ENCODE peak calls at places on chromosomes 2 and 18, in five cellular contexts. One of them, this sample, is unnamed.

GRCh38 chr2:19714926-19715325 is 186.9 kb downstream of the TTC32 start:
- DNase-seq in activated CD8-positive, alpha-beta T cell treated with anti-CD3 and anti-CD28 coated beads for 36 hours: no peak
- DNase-seq in adrenal gland: no peak
- DNase-seq in HFFc6: no peak
- DNase-seq in GM12878: no peak
- DNase-seq in this sample: no peak

GRCh38 chr2:41917587-41917986 is 130.2 kb upstream of the PKDCC start:
- DNase-seq in activated CD8-positive, alpha-beta T cell treated with anti-CD3 and anti-CD28 coated beads for 36 hours: no peak
- DNase-seq in adrenal gland: no peak
- DNase-seq in HFFc6: no peak
- DNase-seq in GM12878: no peak
- DNase-seq in this sample: no peak

GRCh38 chr2:109232909-109233308 is 103.9 kb downstream of the SH3RF3 start:
- DNase-seq in activated CD8-positive, alpha-beta T cell treated with anti-CD3 and anti-CD28 coated beads for 36 hours: no peak
- DNase-seq in adrenal gland: no peak
- DNase-seq in HFFc6: no peak
- DNase-seq in GM12878: no peak
- DNase-seq in this sample: no peak

GRCh38 chr18:58856881-58857280 is 7.8 kb upstream of the ZNF532 start:
- DNase-seq in activated CD8-positive, alpha-beta T cell treated with anti-CD3 and anti-CD28 coated beads for 36 hours: no peak
- DNase-seq in adrenal gland: no peak
- DNase-seq in HFFc6: peak; percentile 58
- DNase-seq in GM12878: no peak
- DNase-seq in this sample: no peak

GRCh38 chr2:129923265-129924141 is 56.0 kb upstream of the RAB6C start:
- DNase-seq in activated CD8-positive, alpha-beta T cell treated with anti-CD3 and anti-CD28 coated beads for 36 hours: peak; percentile 41
- DNase-seq in adrenal gland: peak; percentile 26
- DNase-seq in HFFc6: peak; percentile 28
- DNase-seq in GM12878: no peak
- DNase-seq in this sample: peak; percentile 82

GRCh38 chr2:69597843-69598610 is 45.5 kb downstream of the AAK1 start:
- DNase-seq in activated CD8-positive, alpha-beta T cell treated with anti-CD3 and anti-CD28 coated beads for 36 hours: no peak
- DNase-seq in adrenal gland: no peak
- DNase-seq in HFFc6: no peak
- DNase-seq in GM12878: no peak
- DNase-seq in this sample: no peak

GRCh38 chr2:42096869-42097591 is 49.2 kb downstream of the PKDCC start:
- DNase-seq in activated CD8-positive, alpha-beta T cell treated with anti-CD3 and anti-CD28 coated beads for 36 hours: no peak
- DNase-seq in adrenal gland: no peak
- DNase-seq in HFFc6: no peak
- DNase-seq in GM12878: no peak
- DNase-seq in this sample: no peak

GRCh38 chr2:237734905-237735623 is 63.5 kb upstream of the RBM44 start:
- DNase-seq in activated CD8-positive, alpha-beta T cell treated with anti-CD3 and anti-CD28 coated beads for 36 hours: no peak
- DNase-seq in adrenal gland: no peak
- DNase-seq in HFFc6: no peak
- DNase-seq in GM12878: no peak
- DNase-seq in this sample: peak; percentile 70

GRCh38 chr18:57715671-57716070 is 87.4 kb downstream of the ATP8B1 start:
- DNase-seq in activated CD8-positive, alpha-beta T cell treated with anti-CD3 and anti-CD28 coated beads for 36 hours: no peak
- DNase-seq in adrenal gland: no peak
- DNase-seq in HFFc6: no peak
- DNase-seq in GM12878: no peak
- DNase-seq in this sample: no peak

GRCh38 chr2:235556086-235556485 is 62.2 kb downstream of the AGAP1 start:
- DNase-seq in activated CD8-positive, alpha-beta T cell treated with anti-CD3 and anti-CD28 coated beads for 36 hours: no peak
- DNase-seq in adrenal gland: no peak
- DNase-seq in HFFc6: no peak
- DNase-seq in GM12878: no peak
- DNase-seq in this sample: no peak

GRCh38 chr2:898319-898718 is 52.3 kb upstream of the SNTG2 start:
- DNase-seq in activated CD8-positive, alpha-beta T cell treated with anti-CD3 and anti-CD28 coated beads for 36 hours: no peak
- DNase-seq in adrenal gland: no peak
- DNase-seq in HFFc6: no peak
- DNase-seq in GM12878: no peak
- DNase-seq in this sample: peak; percentile 56

GRCh38 chr2:177633111-177633510 is 240.5 kb downstream of the AGPS start:
- DNase-seq in activated CD8-positive, alpha-beta T cell treated with anti-CD3 and anti-CD28 coated beads for 36 hours: no peak
- DNase-seq in adrenal gland: no peak
- DNase-seq in HFFc6: no peak
- DNase-seq in GM12878: no peak
- DNase-seq in this sample: no peak

GRCh38 chr2:23249348-23249747 is 135.6 kb upstream of the KLHL29 start:
- DNase-seq in activated CD8-positive, alpha-beta T cell treated with anti-CD3 and anti-CD28 coated beads for 36 hours: no peak
- DNase-seq in adrenal gland: no peak
- DNase-seq in HFFc6: no peak
- DNase-seq in GM12878: no peak
- DNase-seq in this sample: no peak

GRCh38 chr18:74963820-74964446 is 245.0 kb downstream of the PTGR3 start:
- DNase-seq in activated CD8-positive, alpha-beta T cell treated with anti-CD3 and anti-CD28 coated beads for 36 hours: no peak
- DNase-seq in adrenal gland: peak; percentile 28
- DNase-seq in HFFc6: peak; percentile 33
- DNase-seq in GM12878: no peak
- DNase-seq in this sample: no peak

GRCh38 chr2:59276033-59276432 is 1034.9 kb upstream of the FANCL start:
- DNase-seq in activated CD8-positive, alpha-beta T cell treated with anti-CD3 and anti-CD28 coated beads for 36 hours: peak; percentile 4
- DNase-seq in adrenal gland: no peak
- DNase-seq in HFFc6: no peak
- DNase-seq in GM12878: no peak
- DNase-seq in this sample: no peak

GRCh38 chr18:77001979-77002378 is 130.6 kb downstream of the MBP start:
- DNase-seq in activated CD8-positive, alpha-beta T cell treated with anti-CD3 and anti-CD28 coated beads for 36 hours: no peak
- DNase-seq in adrenal gland: no peak
- DNase-seq in HFFc6: no peak
- DNase-seq in GM12878: no peak
- DNase-seq in this sample: no peak

GRCh38 chr2:235876099-235876679 is 292.0 kb downstream of the GBX2 start:
- DNase-seq in activated CD8-positive, alpha-beta T cell treated with anti-CD3 and anti-CD28 coated beads for 36 hours: no peak
- DNase-seq in adrenal gland: no peak
- DNase-seq in HFFc6: no peak
- DNase-seq in GM12878: no peak
- DNase-seq in this sample: no peak

GRCh38 chr2:96153991-96154431 is 8.8 kb upstream of the DUSP2 start:
- DNase-seq in activated CD8-positive, alpha-beta T cell treated with anti-CD3 and anti-CD28 coated beads for 36 hours: no peak
- DNase-seq in adrenal gland: no peak
- DNase-seq in HFFc6: no peak
- DNase-seq in GM12878: no peak
- DNase-seq in this sample: no peak

DNA sequence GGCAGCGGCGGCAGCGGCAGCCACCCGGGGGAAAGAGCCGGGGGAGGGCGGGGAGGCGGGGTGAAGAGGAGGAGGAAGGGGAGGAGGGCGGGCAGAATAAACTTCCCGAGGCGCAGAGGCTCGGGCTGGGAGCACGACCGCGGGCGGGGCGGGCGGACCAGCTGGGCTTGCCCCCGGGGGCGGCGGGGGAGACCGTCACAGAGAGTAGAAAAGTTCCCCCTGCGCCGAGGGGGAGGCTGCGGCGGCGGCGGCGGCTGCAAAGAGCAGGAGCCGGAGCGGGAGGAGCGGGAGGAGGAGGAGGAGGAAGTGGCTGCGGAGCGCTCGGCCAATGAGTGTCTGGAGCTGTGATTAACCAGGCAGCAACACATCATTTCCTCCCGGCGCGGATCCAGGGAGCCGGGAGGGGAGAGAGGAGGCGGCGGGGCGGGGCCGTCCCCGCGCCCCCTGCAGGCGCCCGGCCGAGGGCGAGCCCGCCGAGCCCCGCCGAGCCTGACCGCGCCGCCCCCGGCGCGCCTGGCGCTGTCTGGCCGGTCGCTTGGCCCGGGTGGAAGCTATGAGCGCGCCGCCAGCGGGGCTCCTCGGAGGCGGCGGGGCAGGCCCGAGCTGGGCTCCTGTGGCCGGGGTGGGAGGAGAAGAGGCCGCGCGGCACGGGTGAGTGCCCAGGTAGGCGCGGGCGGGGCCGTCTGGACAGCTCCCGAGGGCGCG is at the start of gene ACVR1:
- DNase-seq in activated CD8-positive, alpha-beta T cell treated with anti-CD3 and anti-CD28 coated beads for 36 hours: peak; percentile 89
- DNase-seq in adrenal gland: peak; percentile 98
- DNase-seq in HFFc6: peak; percentile 96
- DNase-seq in GM12878: no peak
- DNase-seq in this sample: peak; percentile 97
- TF ChIP-seq CTCF in activated CD8-positive, alpha-beta T cell treated with anti-CD3 and anti-CD28 coated beads for 36 hours: no peak
- TF ChIP-seq CTCF in adrenal gland: peak; percentile 26
- TF ChIP-seq CTCF in HFFc6: peak; percentile 45
- TF ChIP-seq CTCF in GM12878: peak; percentile 14
- TF ChIP-seq CTCF in this sample: peak; percentile 45

GRCh38 chr18:42730272-42730671 is 385.2 kb downstream of the RIT2 start:
- DNase-seq in activated CD8-positive, alpha-beta T cell treated with anti-CD3 and anti-CD28 coated beads for 36 hours: no peak
- DNase-seq in adrenal gland: no peak
- DNase-seq in HFFc6: no peak
- DNase-seq in GM12878: no peak
- DNase-seq in this sample: no peak
- TF ChIP-seq CTCF in activated CD8-positive, alpha-beta T cell treated with anti-CD3 and anti-CD28 coated beads for 36 hours: no peak
- TF ChIP-seq CTCF in adrenal gland: no peak
- TF ChIP-seq CTCF in HFFc6: peak; percentile 19
- TF ChIP-seq CTCF in GM12878: no peak
- TF ChIP-seq CTCF in this sample: no peak

DNA sequence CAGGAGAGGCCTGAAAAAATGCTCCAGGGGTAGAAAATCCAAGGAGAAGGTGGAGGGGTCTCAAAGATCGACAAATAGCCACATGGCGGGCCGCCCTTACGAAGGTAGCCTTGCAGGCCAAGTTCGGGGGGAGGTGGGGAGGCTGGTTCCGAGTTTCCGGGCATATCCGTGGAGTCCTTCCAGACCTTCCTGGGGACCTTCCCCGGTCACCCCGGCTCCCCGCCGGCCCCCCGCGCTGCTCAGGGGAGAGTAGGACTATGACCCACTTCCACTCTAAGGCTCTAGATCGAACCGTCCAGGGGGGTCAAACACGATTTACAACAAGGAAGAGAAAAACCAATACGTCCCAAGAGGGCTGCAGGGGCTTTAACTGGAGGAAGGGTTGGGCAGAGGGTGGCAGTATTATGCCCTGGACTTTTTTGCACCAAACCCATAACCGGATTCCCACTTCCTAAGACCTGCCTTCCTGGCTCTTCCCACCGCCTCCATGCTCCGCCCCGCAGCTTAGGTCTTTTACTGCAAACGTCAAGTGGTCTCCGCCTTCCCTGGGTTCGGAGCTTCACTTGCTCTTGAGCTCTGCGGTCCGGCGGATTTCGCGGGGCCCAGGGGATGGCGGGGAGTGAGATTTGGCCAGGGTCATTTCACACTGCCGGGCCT is 789 bp upstream of the LYPD6 start:
- DNase-seq in activated CD8-positive, alpha-beta T cell treated with anti-CD3 and anti-CD28 coated beads for 36 hours: no peak
- DNase-seq in adrenal gland: peak; percentile 27
- DNase-seq in HFFc6: peak; percentile 48
- DNase-seq in GM12878: no peak
- DNase-seq in this sample: no peak
- TF ChIP-seq CTCF in activated CD8-positive, alpha-beta T cell treated with anti-CD3 and anti-CD28 coated beads for 36 hours: no peak
- TF ChIP-seq CTCF in adrenal gland: no peak
- TF ChIP-seq CTCF in HFFc6: no peak
- TF ChIP-seq CTCF in GM12878: no peak
- TF ChIP-seq CTCF in this sample: peak; percentile 29

GRCh38 chr2:221911316-221911715 is 339.2 kb upstream of the EPHA4 start:
- DNase-seq in activated CD8-positive, alpha-beta T cell treated with anti-CD3 and anti-CD28 coated beads for 36 hours: no peak
- DNase-seq in adrenal gland: no peak
- DNase-seq in HFFc6: no peak
- DNase-seq in GM12878: no peak
- DNase-seq in this sample: no peak

GRCh38 chr2:221911890-221912289 is 339.8 kb upstream of the EPHA4 start:
- DNase-seq in activated CD8-positive, alpha-beta T cell treated with anti-CD3 and anti-CD28 coated beads for 36 hours: no peak
- DNase-seq in adrenal gland: no peak
- DNase-seq in HFFc6: no peak
- DNase-seq in GM12878: no peak
- DNase-seq in this sample: no peak

GRCh38 chr2:221914334-221914733 is 342.2 kb upstream of the EPHA4 start:
- DNase-seq in activated CD8-positive, alpha-beta T cell treated with anti-CD3 and anti-CD28 coated beads for 36 hours: no peak
- DNase-seq in adrenal gland: no peak
- DNase-seq in HFFc6: no peak
- DNase-seq in GM12878: no peak
- DNase-seq in this sample: no peak

DNA sequence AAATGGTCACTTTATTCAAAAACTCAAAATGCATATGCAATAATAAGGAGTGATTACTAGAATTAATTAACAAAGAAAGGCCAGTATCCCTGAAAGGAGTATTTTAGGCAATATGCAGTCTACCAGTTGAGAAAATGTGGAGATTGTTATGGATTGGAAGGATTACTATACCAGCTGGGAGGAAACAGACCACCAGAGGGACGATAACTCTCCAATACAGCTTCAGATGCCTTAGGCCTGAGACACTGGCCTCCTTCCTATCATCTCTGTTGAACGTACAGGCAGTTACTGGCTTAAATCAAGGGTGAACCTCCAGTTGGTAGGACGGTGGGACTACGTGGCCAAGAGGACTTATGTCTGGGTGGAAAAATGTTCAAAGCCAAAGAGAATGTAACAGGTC is 336.4 kb upstream of the EPHA4 start:
- DNase-seq in activated CD8-positive, alpha-beta T cell treated with anti-CD3 and anti-CD28 coated beads for 36 hours: no peak
- DNase-seq in adrenal gland: no peak
- DNase-seq in HFFc6: no peak
- DNase-seq in GM12878: no peak
- DNase-seq in this sample: no peak
- TF ChIP-seq CTCF in activated CD8-positive, alpha-beta T cell treated with anti-CD3 and anti-CD28 coated beads for 36 hours: no peak
- TF ChIP-seq CTCF in adrenal gland: no peak
- TF ChIP-seq CTCF in HFFc6: no peak
- TF ChIP-seq CTCF in GM12878: no peak
- TF ChIP-seq CTCF in this sample: no peak

DNA sequence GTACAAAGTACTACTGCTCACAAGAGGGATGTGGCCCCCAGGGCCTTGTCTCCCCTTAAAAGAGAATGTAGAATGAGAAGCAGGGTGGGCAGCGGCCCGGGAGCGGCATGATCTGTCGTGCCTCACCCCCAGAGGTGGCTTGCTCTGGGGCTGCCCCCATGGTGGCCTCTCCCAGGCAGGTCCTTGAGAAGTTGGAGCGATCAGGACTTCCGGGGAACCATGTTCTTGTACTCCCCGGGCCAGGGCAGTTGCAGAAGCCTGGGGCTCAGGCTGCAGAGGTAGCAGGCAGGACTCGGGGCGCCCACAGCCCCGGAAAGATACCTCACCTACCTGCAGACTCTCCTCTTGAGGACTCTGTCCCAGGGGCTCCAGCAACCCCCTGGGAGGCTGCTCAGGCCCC is 62.6 kb downstream of the CYP26B1 start:
- DNase-seq in activated CD8-positive, alpha-beta T cell treated with anti-CD3 and anti-CD28 coated beads for 36 hours: no peak
- DNase-seq in adrenal gland: no peak
- DNase-seq in HFFc6: no peak
- DNase-seq in GM12878: no peak
- DNase-seq in this sample: no peak
- TF ChIP-seq CTCF in activated CD8-positive, alpha-beta T cell treated with anti-CD3 and anti-CD28 coated beads for 36 hours: no peak
- TF ChIP-seq CTCF in adrenal gland: no peak
- TF ChIP-seq CTCF in HFFc6: no peak
- TF ChIP-seq CTCF in GM12878: no peak
- TF ChIP-seq CTCF in this sample: no peak

GRCh38 chr2:82027901-82028570 is 1723.5 kb upstream of the LRRTM1 start:
- DNase-seq in activated CD8-positive, alpha-beta T cell treated with anti-CD3 and anti-CD28 coated beads for 36 hours: no peak
- DNase-seq in adrenal gland: no peak
- DNase-seq in HFFc6: no peak
- DNase-seq in GM12878: no peak
- DNase-seq in this sample: no peak

GRCh38 chr2:82023710-82024109 is 1719.2 kb upstream of the LRRTM1 start:
- DNase-seq in activated CD8-positive, alpha-beta T cell treated with anti-CD3 and anti-CD28 coated beads for 36 hours: no peak
- DNase-seq in adrenal gland: no peak
- DNase-seq in HFFc6: no peak
- DNase-seq in GM12878: no peak
- DNase-seq in this sample: no peak
- TF ChIP-seq CTCF in activated CD8-positive, alpha-beta T cell treated with anti-CD3 and anti-CD28 coated beads for 36 hours: no peak
- TF ChIP-seq CTCF in adrenal gland: no peak
- TF ChIP-seq CTCF in HFFc6: no peak
- TF ChIP-seq CTCF in GM12878: no peak
- TF ChIP-seq CTCF in this sample: peak; percentile 13

GRCh38 chr2:71843391-71843850 is 304.2 kb downstream of the CYP26B1 start:
- DNase-seq in activated CD8-positive, alpha-beta T cell treated with anti-CD3 and anti-CD28 coated beads for 36 hours: no peak
- DNase-seq in adrenal gland: no peak
- DNase-seq in HFFc6: peak; percentile 69
- DNase-seq in GM12878: no peak
- DNase-seq in this sample: no peak
- TF ChIP-seq CTCF in activated CD8-positive, alpha-beta T cell treated with anti-CD3 and anti-CD28 coated beads for 36 hours: no peak
- TF ChIP-seq CTCF in adrenal gland: no peak
- TF ChIP-seq CTCF in HFFc6: no peak
- TF ChIP-seq CTCF in GM12878: no peak
- TF ChIP-seq CTCF in this sample: no peak

This sample was measured in osteocyte.